ENCODE peak calls at places on chromosome 3, in seven cellular contexts. One of them, this sample, is unnamed.

GRCh38 chr3:160498202-160498601 is 48.6 kb upstream of the TRIM59 start:
- DNase-seq in neural progenitor cell: no peak
- DNase-seq in nephron progenitor cell: no peak
- DNase-seq in lung: no peak
- DNase-seq in NCI-H1092 treated with DMSO at 0.1 percent for 48 hours: no peak
- DNase-seq in activated T-helper 1 cell treated with anti-CD3 and anti-CD28 coated beads, Interleukin-2, amount 50 U/mL, for 16 hours: no peak
- DNase-seq in cardiac fibroblast: no peak
- DNase-seq in this sample: no peak

GRCh38 chr3:3170998-3171397 is 8.5 kb downstream of the CRBN start:
- DNase-seq in NCI-H1092 treated with DMSO at 0.1 percent for 48 hours: peak
- DNase-seq in cardiac fibroblast: peak
- DNase-seq in lung: no peak
- DNase-seq in activated T-helper 1 cell treated with anti-CD3 and anti-CD28 coated beads, Interleukin-2, amount 50 U/mL, for 16 hours: no peak
- DNase-seq in neural progenitor cell: peak
- DNase-seq in nephron progenitor cell: no peak
- DNase-seq in this sample: no peak

GRCh38 chr3:9780920-9781319 is 11.2 kb upstream of the CAMK1 start:
- DNase-seq in lung: no peak
- DNase-seq in cardiac fibroblast: no peak
- DNase-seq in neural progenitor cell: no peak
- DNase-seq in activated T-helper 1 cell treated with anti-CD3 and anti-CD28 coated beads, Interleukin-2, amount 50 U/mL, for 16 hours: no peak
- DNase-seq in NCI-H1092 treated with DMSO at 0.1 percent for 48 hours: no peak
- DNase-seq in nephron progenitor cell: no peak
- DNase-seq in this sample: no peak

GRCh38 chr3:111311126-111311525 is 230.9 kb upstream of the CD96 start:
- DNase-seq in nephron progenitor cell: no peak
- DNase-seq in cardiac fibroblast: no peak
- DNase-seq in NCI-H1092 treated with DMSO at 0.1 percent for 48 hours: no peak
- DNase-seq in activated T-helper 1 cell treated with anti-CD3 and anti-CD28 coated beads, Interleukin-2, amount 50 U/mL, for 16 hours: no peak
- DNase-seq in neural progenitor cell: no peak
- DNase-seq in lung: no peak
- DNase-seq in this sample: no peak

GRCh38 chr3:30511524-30512278 is 94.7 kb upstream of the TGFBR2 start:
- DNase-seq in activated T-helper 1 cell treated with anti-CD3 and anti-CD28 coated beads, Interleukin-2, amount 50 U/mL, for 16 hours: no peak
- DNase-seq in lung: no peak
- DNase-seq in cardiac fibroblast: peak
- DNase-seq in NCI-H1092 treated with DMSO at 0.1 percent for 48 hours: no peak
- DNase-seq in nephron progenitor cell: no peak
- DNase-seq in neural progenitor cell: no peak
- DNase-seq in this sample: no peak

GRCh38 chr3:191412764-191413163 is 48.2 kb upstream of the PYDC2 start:
- DNase-seq in cardiac fibroblast: peak
- DNase-seq in activated T-helper 1 cell treated with anti-CD3 and anti-CD28 coated beads, Interleukin-2, amount 50 U/mL, for 16 hours: no peak
- DNase-seq in NCI-H1092 treated with DMSO at 0.1 percent for 48 hours: no peak
- DNase-seq in neural progenitor cell: peak
- DNase-seq in lung: no peak
- DNase-seq in nephron progenitor cell: no peak
- DNase-seq in this sample: no peak

GRCh38 chr3:69407908-69408307 is 22.0 kb upstream of the FRMD4B start:
- DNase-seq in lung: no peak
- DNase-seq in NCI-H1092 treated with DMSO at 0.1 percent for 48 hours: no peak
- DNase-seq in nephron progenitor cell: no peak
- DNase-seq in cardiac fibroblast: no peak
- DNase-seq in activated T-helper 1 cell treated with anti-CD3 and anti-CD28 coated beads, Interleukin-2, amount 50 U/mL, for 16 hours: no peak
- DNase-seq in neural progenitor cell: no peak
- DNase-seq in this sample: no peak

GRCh38 chr3:15631426-15632211 is 30.1 kb downstream of the BTD start:
- DNase-seq in nephron progenitor cell: no peak
- DNase-seq in NCI-H1092 treated with DMSO at 0.1 percent for 48 hours: no peak
- DNase-seq in cardiac fibroblast: no peak
- DNase-seq in lung: no peak
- DNase-seq in activated T-helper 1 cell treated with anti-CD3 and anti-CD28 coated beads, Interleukin-2, amount 50 U/mL, for 16 hours: no peak
- DNase-seq in neural progenitor cell: no peak
- DNase-seq in this sample: no peak

GRCh38 chr3:79247367-79248103 is 520.3 kb downstream of the ROBO1 start:
- DNase-seq in NCI-H1092 treated with DMSO at 0.1 percent for 48 hours: no peak
- DNase-seq in activated T-helper 1 cell treated with anti-CD3 and anti-CD28 coated beads, Interleukin-2, amount 50 U/mL, for 16 hours: no peak
- DNase-seq in neural progenitor cell: peak
- DNase-seq in lung: no peak
- DNase-seq in nephron progenitor cell: no peak
- DNase-seq in cardiac fibroblast: peak
- DNase-seq in this sample: no peak

GRCh38 chr3:135262441-135262840 is 467.4 kb downstream of the EPHB1 start:
- DNase-seq in lung: no peak
- DNase-seq in nephron progenitor cell: no peak
- DNase-seq in activated T-helper 1 cell treated with anti-CD3 and anti-CD28 coated beads, Interleukin-2, amount 50 U/mL, for 16 hours: no peak
- DNase-seq in neural progenitor cell: no peak
- DNase-seq in NCI-H1092 treated with DMSO at 0.1 percent for 48 hours: no peak
- DNase-seq in cardiac fibroblast: no peak
- DNase-seq in this sample: no peak

GRCh38 chr3:30577788-30578187 is 28.6 kb upstream of the TGFBR2 start:
- DNase-seq in cardiac fibroblast: no peak
- DNase-seq in lung: no peak
- DNase-seq in nephron progenitor cell: no peak
- DNase-seq in NCI-H1092 treated with DMSO at 0.1 percent for 48 hours: no peak
- DNase-seq in activated T-helper 1 cell treated with anti-CD3 and anti-CD28 coated beads, Interleukin-2, amount 50 U/mL, for 16 hours: no peak
- DNase-seq in neural progenitor cell: no peak
- DNase-seq in this sample: no peak

This sample was measured in effector memory CD8-positive, alpha-beta T cell.